ENCODE peak calls at places on chromosomes 12 and 14, in ten cellular contexts. One of them, this sample, is unnamed.

GRCh38 chr12:94498073-94498472 is 38.4 kb upstream of the CEP83 start:
- DNase-seq in psoas muscle: no peak
- DNase-seq in HEK293T: no peak
- DNase-seq in activated CD4-positive, CD25-positive, alpha-beta regulatory T cell: no peak
- DNase-seq in stimulated activated CD8-positive, alpha-beta memory T cell treated with anti-CD3 and anti-CD28 coated beads, Interleukin-2, amount 100 ng/mL, for 1 hour: no peak
- DNase-seq in adrenal gland: no peak
- DNase-seq in thoracic aorta: no peak
- DNase-seq in progenitor cell of endocrine pancreas: no peak
- DNase-seq in breast epithelium: no peak
- DNase-seq in activated T-cell treated with anti-CD3 and anti-CD28 coated beads for 48 hours: no peak
- DNase-seq in this sample: no peak

GRCh38 chr14:69928111-69928523 is 48.9 kb downstream of the SMOC1 start:
- DNase-seq in progenitor cell of endocrine pancreas: no peak
- DNase-seq in adrenal gland: no peak
- DNase-seq in breast epithelium: no peak
- DNase-seq in HEK293T: no peak
- DNase-seq in activated CD4-positive, CD25-positive, alpha-beta regulatory T cell: no peak
- DNase-seq in psoas muscle: no peak
- DNase-seq in thoracic aorta: no peak
- DNase-seq in stimulated activated CD8-positive, alpha-beta memory T cell treated with anti-CD3 and anti-CD28 coated beads, Interleukin-2, amount 100 ng/mL, for 1 hour: no peak
- DNase-seq in activated T-cell treated with anti-CD3 and anti-CD28 coated beads for 48 hours: no peak
- DNase-seq in this sample: no peak

GRCh38 chr12:75479963-75480461 is 543 bp upstream of the GLIPR1 start:
- DNase-seq in stimulated activated CD8-positive, alpha-beta memory T cell treated with anti-CD3 and anti-CD28 coated beads, Interleukin-2, amount 100 ng/mL, for 1 hour: no peak
- DNase-seq in progenitor cell of endocrine pancreas: no peak
- DNase-seq in HEK293T: no peak
- DNase-seq in adrenal gland: no peak
- DNase-seq in psoas muscle: no peak
- DNase-seq in activated CD4-positive, CD25-positive, alpha-beta regulatory T cell: no peak
- DNase-seq in breast epithelium: no peak
- DNase-seq in activated T-cell treated with anti-CD3 and anti-CD28 coated beads for 48 hours: no peak
- DNase-seq in thoracic aorta: no peak
- DNase-seq in this sample: no peak

GRCh38 chr14:39015360-39015961 is 87.6 kb downstream of the SEC23A start:
- DNase-seq in activated T-cell treated with anti-CD3 and anti-CD28 coated beads for 48 hours: no peak
- DNase-seq in HEK293T: peak; percentile 34
- DNase-seq in stimulated activated CD8-positive, alpha-beta memory T cell treated with anti-CD3 and anti-CD28 coated beads, Interleukin-2, amount 100 ng/mL, for 1 hour: no peak
- DNase-seq in psoas muscle: no peak
- DNase-seq in thoracic aorta: no peak
- DNase-seq in progenitor cell of endocrine pancreas: no peak
- DNase-seq in activated CD4-positive, CD25-positive, alpha-beta regulatory T cell: no peak
- DNase-seq in adrenal gland: no peak
- DNase-seq in breast epithelium: no peak
- DNase-seq in this sample: no peak

GRCh38 chr12:24398605-24399004 is 449.1 kb upstream of the SOX5 start:
- DNase-seq in thoracic aorta: no peak
- DNase-seq in adrenal gland: no peak
- DNase-seq in breast epithelium: no peak
- DNase-seq in progenitor cell of endocrine pancreas: no peak
- DNase-seq in psoas muscle: no peak
- DNase-seq in stimulated activated CD8-positive, alpha-beta memory T cell treated with anti-CD3 and anti-CD28 coated beads, Interleukin-2, amount 100 ng/mL, for 1 hour: no peak
- DNase-seq in HEK293T: no peak
- DNase-seq in activated T-cell treated with anti-CD3 and anti-CD28 coated beads for 48 hours: no peak
- DNase-seq in activated CD4-positive, CD25-positive, alpha-beta regulatory T cell: no peak
- DNase-seq in this sample: no peak

GRCh38 chr12:125381373-125381772 is 316.1 kb downstream of the AACS start:
- DNase-seq in adrenal gland: no peak
- DNase-seq in progenitor cell of endocrine pancreas: peak; percentile 17
- DNase-seq in activated T-cell treated with anti-CD3 and anti-CD28 coated beads for 48 hours: no peak
- DNase-seq in stimulated activated CD8-positive, alpha-beta memory T cell treated with anti-CD3 and anti-CD28 coated beads, Interleukin-2, amount 100 ng/mL, for 1 hour: no peak
- DNase-seq in breast epithelium: no peak
- DNase-seq in psoas muscle: no peak
- DNase-seq in thoracic aorta: no peak
- DNase-seq in HEK293T: no peak
- DNase-seq in activated CD4-positive, CD25-positive, alpha-beta regulatory T cell: no peak
- DNase-seq in this sample: no peak

GRCh38 chr12:57214398-57214781 is 2.2 kb upstream of the NXPH4 start:
- DNase-seq in progenitor cell of endocrine pancreas: peak; percentile 55
- DNase-seq in stimulated activated CD8-positive, alpha-beta memory T cell treated with anti-CD3 and anti-CD28 coated beads, Interleukin-2, amount 100 ng/mL, for 1 hour: peak; percentile 43
- DNase-seq in adrenal gland: peak; percentile 43
- DNase-seq in thoracic aorta: no peak
- DNase-seq in psoas muscle: peak; percentile 67
- DNase-seq in activated T-cell treated with anti-CD3 and anti-CD28 coated beads for 48 hours: peak; percentile 62
- DNase-seq in activated CD4-positive, CD25-positive, alpha-beta regulatory T cell: peak; percentile 41
- DNase-seq in HEK293T: peak; percentile 82
- DNase-seq in breast epithelium: no peak
- DNase-seq in this sample: peak; percentile 85

GRCh38 chr12:115660211-115660805 is 617.2 kb downstream of the MED13L start:
- DNase-seq in breast epithelium: no peak
- DNase-seq in progenitor cell of endocrine pancreas: no peak
- DNase-seq in psoas muscle: peak; percentile 19
- DNase-seq in thoracic aorta: no peak
- DNase-seq in adrenal gland: peak; percentile 22
- DNase-seq in activated CD4-positive, CD25-positive, alpha-beta regulatory T cell: no peak
- DNase-seq in HEK293T: no peak
- DNase-seq in stimulated activated CD8-positive, alpha-beta memory T cell treated with anti-CD3 and anti-CD28 coated beads, Interleukin-2, amount 100 ng/mL, for 1 hour: no peak
- DNase-seq in activated T-cell treated with anti-CD3 and anti-CD28 coated beads for 48 hours: no peak
- DNase-seq in this sample: peak; percentile 50

GRCh38 chr12:85029456-85029855 is 6.6 kb downstream of the TSPAN19 start:
- DNase-seq in adrenal gland: no peak
- DNase-seq in activated CD4-positive, CD25-positive, alpha-beta regulatory T cell: no peak
- DNase-seq in HEK293T: peak; percentile 10
- DNase-seq in progenitor cell of endocrine pancreas: no peak
- DNase-seq in breast epithelium: no peak
- DNase-seq in thoracic aorta: no peak
- DNase-seq in stimulated activated CD8-positive, alpha-beta memory T cell treated with anti-CD3 and anti-CD28 coated beads, Interleukin-2, amount 100 ng/mL, for 1 hour: no peak
- DNase-seq in psoas muscle: no peak
- DNase-seq in activated T-cell treated with anti-CD3 and anti-CD28 coated beads for 48 hours: no peak
- DNase-seq in this sample: no peak

GRCh38 chr12:11765817-11766794 is 116.6 kb downstream of the ETV6 start:
- DNase-seq in stimulated activated CD8-positive, alpha-beta memory T cell treated with anti-CD3 and anti-CD28 coated beads, Interleukin-2, amount 100 ng/mL, for 1 hour: no peak
- DNase-seq in psoas muscle: no peak
- DNase-seq in HEK293T: no peak
- DNase-seq in progenitor cell of endocrine pancreas: no peak
- DNase-seq in breast epithelium: no peak
- DNase-seq in adrenal gland: peak; percentile 50
- DNase-seq in activated CD4-positive, CD25-positive, alpha-beta regulatory T cell: no peak
- DNase-seq in activated T-cell treated with anti-CD3 and anti-CD28 coated beads for 48 hours: peak; percentile 71
- DNase-seq in thoracic aorta: no peak
- DNase-seq in this sample: peak; percentile 48

GRCh38 chr12:48882325-48882687 is 16.6 kb upstream of the RND1 start:
- DNase-seq in thoracic aorta: no peak
- DNase-seq in psoas muscle: no peak
- DNase-seq in breast epithelium: no peak
- DNase-seq in activated CD4-positive, CD25-positive, alpha-beta regulatory T cell: no peak
- DNase-seq in progenitor cell of endocrine pancreas: no peak
- DNase-seq in adrenal gland: no peak
- DNase-seq in activated T-cell treated with anti-CD3 and anti-CD28 coated beads for 48 hours: no peak
- DNase-seq in stimulated activated CD8-positive, alpha-beta memory T cell treated with anti-CD3 and anti-CD28 coated beads, Interleukin-2, amount 100 ng/mL, for 1 hour: no peak
- DNase-seq in HEK293T: no peak
- DNase-seq in this sample: peak; percentile 57

GRCh38 chr14:90450667-90451066 is 53.8 kb downstream of the CALM1 start:
- DNase-seq in activated CD4-positive, CD25-positive, alpha-beta regulatory T cell: no peak
- DNase-seq in activated T-cell treated with anti-CD3 and anti-CD28 coated beads for 48 hours: no peak
- DNase-seq in breast epithelium: no peak
- DNase-seq in psoas muscle: no peak
- DNase-seq in stimulated activated CD8-positive, alpha-beta memory T cell treated with anti-CD3 and anti-CD28 coated beads, Interleukin-2, amount 100 ng/mL, for 1 hour: no peak
- DNase-seq in thoracic aorta: no peak
- DNase-seq in HEK293T: no peak
- DNase-seq in progenitor cell of endocrine pancreas: no peak
- DNase-seq in adrenal gland: no peak
- DNase-seq in this sample: no peak

GRCh38 chr12:52006726-52007157 is at the start of gene TAMALIN:
- DNase-seq in thoracic aorta: no peak
- DNase-seq in stimulated activated CD8-positive, alpha-beta memory T cell treated with anti-CD3 and anti-CD28 coated beads, Interleukin-2, amount 100 ng/mL, for 1 hour: peak; percentile 77
- DNase-seq in adrenal gland: peak; percentile 29
- DNase-seq in activated T-cell treated with anti-CD3 and anti-CD28 coated beads for 48 hours: peak; percentile 74
- DNase-seq in progenitor cell of endocrine pancreas: peak; percentile 48
- DNase-seq in activated CD4-positive, CD25-positive, alpha-beta regulatory T cell: peak; percentile 67
- DNase-seq in psoas muscle: peak; percentile 75
- DNase-seq in HEK293T: no peak
- DNase-seq in breast epithelium: peak; percentile 67
- DNase-seq in this sample: peak; percentile 95

GRCh38 chr14:103880986-103881926 is 33.9 kb upstream of the PPP1R13B start:
- DNase-seq in breast epithelium: no peak
- DNase-seq in adrenal gland: peak; percentile 56
- DNase-seq in thoracic aorta: no peak
- DNase-seq in activated CD4-positive, CD25-positive, alpha-beta regulatory T cell: no peak
- DNase-seq in activated T-cell treated with anti-CD3 and anti-CD28 coated beads for 48 hours: no peak
- DNase-seq in progenitor cell of endocrine pancreas: no peak
- DNase-seq in stimulated activated CD8-positive, alpha-beta memory T cell treated with anti-CD3 and anti-CD28 coated beads, Interleukin-2, amount 100 ng/mL, for 1 hour: no peak
- DNase-seq in HEK293T: no peak
- DNase-seq in psoas muscle: peak; percentile 45
- DNase-seq in this sample: peak; percentile 59

GRCh38 chr14:65267856-65268255 is 144.7 kb upstream of the FUT8 start:
- DNase-seq in stimulated activated CD8-positive, alpha-beta memory T cell treated with anti-CD3 and anti-CD28 coated beads, Interleukin-2, amount 100 ng/mL, for 1 hour: no peak
- DNase-seq in activated CD4-positive, CD25-positive, alpha-beta regulatory T cell: no peak
- DNase-seq in activated T-cell treated with anti-CD3 and anti-CD28 coated beads for 48 hours: no peak
- DNase-seq in psoas muscle: no peak
- DNase-seq in thoracic aorta: no peak
- DNase-seq in adrenal gland: no peak
- DNase-seq in breast epithelium: no peak
- DNase-seq in progenitor cell of endocrine pancreas: no peak
- DNase-seq in HEK293T: no peak
- DNase-seq in this sample: no peak

GRCh38 chr14:43204816-43205215 is 1302.3 kb downstream of the FSCB start:
- DNase-seq in activated CD4-positive, CD25-positive, alpha-beta regulatory T cell: no peak
- DNase-seq in progenitor cell of endocrine pancreas: no peak
- DNase-seq in breast epithelium: no peak
- DNase-seq in HEK293T: no peak
- DNase-seq in activated T-cell treated with anti-CD3 and anti-CD28 coated beads for 48 hours: no peak
- DNase-seq in psoas muscle: no peak
- DNase-seq in adrenal gland: no peak
- DNase-seq in thoracic aorta: no peak
- DNase-seq in stimulated activated CD8-positive, alpha-beta memory T cell treated with anti-CD3 and anti-CD28 coated beads, Interleukin-2, amount 100 ng/mL, for 1 hour: no peak
- DNase-seq in this sample: no peak

GRCh38 chr14:22691171-22691570 is 47.0 kb upstream of the OR6J1 start:
- DNase-seq in HEK293T: no peak
- DNase-seq in activated T-cell treated with anti-CD3 and anti-CD28 coated beads for 48 hours: no peak
- DNase-seq in thoracic aorta: no peak
- DNase-seq in breast epithelium: no peak
- DNase-seq in activated CD4-positive, CD25-positive, alpha-beta regulatory T cell: no peak
- DNase-seq in progenitor cell of endocrine pancreas: no peak
- DNase-seq in stimulated activated CD8-positive, alpha-beta memory T cell treated with anti-CD3 and anti-CD28 coated beads, Interleukin-2, amount 100 ng/mL, for 1 hour: no peak
- DNase-seq in psoas muscle: no peak
- DNase-seq in adrenal gland: no peak
- DNase-seq in this sample: no peak

GRCh38 chr14:53265025-53265424 is 111.9 kb upstream of the DDHD1 start:
- DNase-seq in psoas muscle: no peak
- DNase-seq in progenitor cell of endocrine pancreas: no peak
- DNase-seq in activated CD4-positive, CD25-positive, alpha-beta regulatory T cell: no peak
- DNase-seq in stimulated activated CD8-positive, alpha-beta memory T cell treated with anti-CD3 and anti-CD28 coated beads, Interleukin-2, amount 100 ng/mL, for 1 hour: no peak
- DNase-seq in HEK293T: no peak
- DNase-seq in thoracic aorta: no peak
- DNase-seq in activated T-cell treated with anti-CD3 and anti-CD28 coated beads for 48 hours: no peak
- DNase-seq in adrenal gland: no peak
- DNase-seq in breast epithelium: no peak
- DNase-seq in this sample: no peak

GRCh38 chr14:54261283-54261682 is 135.5 kb upstream of the CDKN3 start:
- DNase-seq in stimulated activated CD8-positive, alpha-beta memory T cell treated with anti-CD3 and anti-CD28 coated beads, Interleukin-2, amount 100 ng/mL, for 1 hour: no peak
- DNase-seq in activated CD4-positive, CD25-positive, alpha-beta regulatory T cell: no peak
- DNase-seq in HEK293T: no peak
- DNase-seq in activated T-cell treated with anti-CD3 and anti-CD28 coated beads for 48 hours: no peak
- DNase-seq in progenitor cell of endocrine pancreas: no peak
- DNase-seq in adrenal gland: no peak
- DNase-seq in psoas muscle: no peak
- DNase-seq in breast epithelium: no peak
- DNase-seq in thoracic aorta: no peak
- DNase-seq in this sample: no peak

This sample was measured in right cardiac atrium.